ENCODE peak calls at places on chromosome 11, in six cellular contexts. One of them, this sample, is unnamed.

GRCh38 chr11:74570266-74571061 is 21.9 kb upstream of the POLD3 start:
- DNase-seq in natural killer cell: no peak
- DNase-seq in H1: peak
- DNase-seq in GM10248: peak
- DNase-seq in MCF 10A: peak
- DNase-seq in GM12865: peak
- DNase-seq in this sample: no peak

GRCh38 chr11:73143126-73143838 is 1.2 kb upstream of the FCHSD2 start:
- DNase-seq in GM10248: no peak
- DNase-seq in MCF 10A: no peak
- DNase-seq in H1: no peak
- DNase-seq in natural killer cell: no peak
- DNase-seq in GM12865: peak
- DNase-seq in this sample: no peak

GRCh38 chr11:57638811-57639320 is 10.8 kb downstream of the YPEL4 start:
- DNase-seq in GM12865: no peak
- DNase-seq in GM10248: no peak
- DNase-seq in H1: no peak
- DNase-seq in natural killer cell: no peak
- DNase-seq in MCF 10A: no peak
- DNase-seq in this sample: no peak

GRCh38 chr11:104015649-104016415 is 20.6 kb upstream of the DDI1 start:
- DNase-seq in H1: no peak
- DNase-seq in GM12865: peak
- DNase-seq in MCF 10A: no peak
- DNase-seq in GM10248: peak
- DNase-seq in natural killer cell: no peak
- DNase-seq in this sample: no peak

GRCh38 chr11:78161937-78162336 is 22.5 kb upstream of the ALG8 start:
- DNase-seq in GM10248: no peak
- DNase-seq in H1: no peak
- DNase-seq in GM12865: no peak
- DNase-seq in MCF 10A: no peak
- DNase-seq in natural killer cell: no peak
- DNase-seq in this sample: no peak

GRCh38 chr11:133064152-133064877 is 468.0 kb downstream of the OPCML start:
- DNase-seq in H1: peak
- DNase-seq in MCF 10A: no peak
- DNase-seq in GM12865: no peak
- DNase-seq in GM10248: peak
- DNase-seq in natural killer cell: no peak
- DNase-seq in this sample: peak

GRCh38 chr11:44305643-44306468 is 4.1 kb downstream of the ALX4 start:
- DNase-seq in GM12865: peak
- DNase-seq in MCF 10A: no peak
- DNase-seq in H1: peak
- DNase-seq in GM10248: peak
- DNase-seq in natural killer cell: no peak
- DNase-seq in this sample: no peak

GRCh38 chr11:14193644-14194043 is 165.3 kb downstream of the RRAS2 start:
- DNase-seq in GM12865: no peak
- DNase-seq in MCF 10A: no peak
- DNase-seq in natural killer cell: no peak
- DNase-seq in GM10248: no peak
- DNase-seq in H1: no peak
- DNase-seq in this sample: no peak

GRCh38 chr11:65291613-65292012 is 23.1 kb upstream of the CDC42EP2 start:
- DNase-seq in natural killer cell: no peak
- DNase-seq in GM10248: no peak
- DNase-seq in H1: no peak
- DNase-seq in GM12865: no peak
- DNase-seq in MCF 10A: peak
- DNase-seq in this sample: no peak

GRCh38 chr11:114291381-114291780 is 4.8 kb upstream of the NNMT start:
- DNase-seq in MCF 10A: peak
- DNase-seq in GM10248: no peak
- DNase-seq in natural killer cell: no peak
- DNase-seq in GM12865: no peak
- DNase-seq in H1: no peak
- DNase-seq in this sample: no peak

GRCh38 chr11:4068962-4069361 is 25.6 kb upstream of the RRM1 start:
- DNase-seq in GM10248: no peak
- DNase-seq in GM12865: no peak
- DNase-seq in MCF 10A: no peak
- DNase-seq in natural killer cell: no peak
- DNase-seq in H1: no peak
- DNase-seq in this sample: no peak

GRCh38 chr11:134503596-134503995 is 91.6 kb upstream of the B3GAT1 start:
- DNase-seq in natural killer cell: no peak
- DNase-seq in GM10248: no peak
- DNase-seq in H1: no peak
- DNase-seq in MCF 10A: no peak
- DNase-seq in GM12865: no peak
- DNase-seq in this sample: no peak

GRCh38 chr11:10628506-10629236 is 60.2 kb upstream of the LYVE1 start:
- DNase-seq in MCF 10A: no peak
- DNase-seq in GM12865: peak
- DNase-seq in natural killer cell: no peak
- DNase-seq in GM10248: peak
- DNase-seq in H1: peak
- DNase-seq in this sample: no peak

GRCh38 chr11:127273593-127274327 is 273.2 kb upstream of the KIRREL3 start:
- DNase-seq in H1: no peak
- DNase-seq in natural killer cell: no peak
- DNase-seq in GM10248: no peak
- DNase-seq in GM12865: no peak
- DNase-seq in MCF 10A: peak
- DNase-seq in this sample: no peak

GRCh38 chr11:77026743-77027142 is 7.5 kb upstream of the B3GNT6 start:
- DNase-seq in GM12865: no peak
- DNase-seq in natural killer cell: no peak
- DNase-seq in H1: no peak
- DNase-seq in MCF 10A: no peak
- DNase-seq in GM10248: no peak
- DNase-seq in this sample: no peak

GRCh38 chr11:33068611-33069340 is 29.4 kb downstream of the TCP11L1 start:
- DNase-seq in MCF 10A: no peak
- DNase-seq in natural killer cell: no peak
- DNase-seq in H1: no peak
- DNase-seq in GM10248: no peak
- DNase-seq in GM12865: no peak
- DNase-seq in this sample: no peak

GRCh38 chr11:91927448-91927847 is 297.2 kb upstream of the FAT3 start:
- DNase-seq in natural killer cell: no peak
- DNase-seq in GM12865: no peak
- DNase-seq in H1: no peak
- DNase-seq in MCF 10A: no peak
- DNase-seq in GM10248: no peak
- DNase-seq in this sample: no peak

GRCh38 chr11:63937713-63938480 is 905 bp upstream of the NAA40 start:
- DNase-seq in GM12865: peak
- DNase-seq in GM10248: no peak
- DNase-seq in MCF 10A: peak
- DNase-seq in H1: peak
- DNase-seq in natural killer cell: no peak
- DNase-seq in this sample: no peak

GRCh38 chr11:73240190-73240781 is 22.2 kb downstream of the P2RY2 start:
- DNase-seq in GM12865: no peak
- DNase-seq in natural killer cell: no peak
- DNase-seq in GM10248: no peak
- DNase-seq in H1: no peak
- DNase-seq in MCF 10A: peak
- DNase-seq in this sample: no peak

GRCh38 chr11:18527512-18527911 is 770 bp upstream of the TSG101 start:
- DNase-seq in GM10248: no peak
- DNase-seq in GM12865: peak
- DNase-seq in natural killer cell: no peak
- DNase-seq in H1: no peak
- DNase-seq in MCF 10A: peak
- DNase-seq in this sample: no peak

GRCh38 chr11:35907648-35908431 is 36.0 kb upstream of the LDLRAD3 start:
- DNase-seq in GM10248: peak
- DNase-seq in GM12865: peak
- DNase-seq in MCF 10A: peak
- DNase-seq in H1: no peak
- DNase-seq in natural killer cell: no peak
- DNase-seq in this sample: no peak

GRCh38 chr11:125372088-125372487 is 124.0 kb downstream of the FEZ1 start:
- DNase-seq in natural killer cell: no peak
- DNase-seq in MCF 10A: no peak
- DNase-seq in GM10248: no peak
- DNase-seq in H1: peak
- DNase-seq in GM12865: no peak
- DNase-seq in this sample: no peak

GRCh38 chr11:2269601-2270321 is 627 bp downstream of the ASCL2 start:
- DNase-seq in GM10248: no peak
- DNase-seq in MCF 10A: no peak
- DNase-seq in H1: peak
- DNase-seq in natural killer cell: peak
- DNase-seq in GM12865: no peak
- DNase-seq in this sample: peak
- TF ChIP-seq CTCF in GM10248: no peak
- TF ChIP-seq CTCF in MCF 10A: no peak
- TF ChIP-seq CTCF in H1: no peak
- TF ChIP-seq CTCF in natural killer cell: peak
- TF ChIP-seq CTCF in GM12865: no peak
- TF ChIP-seq CTCF in this sample: peak

DNA sequence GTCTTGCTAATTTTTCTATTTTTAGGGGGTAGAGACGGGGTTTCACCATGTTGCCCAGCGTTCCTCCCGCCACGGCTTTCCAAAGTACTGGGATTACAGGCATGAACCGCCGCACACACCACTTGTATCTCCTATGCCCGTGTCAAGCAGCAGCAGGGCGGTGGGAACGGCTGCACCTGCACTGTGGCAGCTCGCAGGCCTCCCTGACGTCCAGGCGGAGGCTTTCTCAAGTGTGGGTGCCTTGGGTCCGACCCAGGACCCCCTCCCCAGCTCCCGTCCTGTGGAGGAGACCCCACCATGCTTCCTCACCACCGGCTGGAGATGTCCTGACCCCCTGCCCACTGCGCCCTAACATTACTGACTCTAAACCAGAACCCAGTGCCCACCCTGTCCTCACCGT is 25.7 kb downstream of the TSPAN4 start:
- DNase-seq in H1: no peak
- DNase-seq in GM10248: no peak
- DNase-seq in GM12865: no peak
- DNase-seq in MCF 10A: no peak
- DNase-seq in natural killer cell: no peak
- DNase-seq in this sample: no peak
- TF ChIP-seq CTCF in H1: no peak
- TF ChIP-seq CTCF in GM10248: no peak
- TF ChIP-seq CTCF in GM12865: no peak
- TF ChIP-seq CTCF in MCF 10A: no peak
- TF ChIP-seq CTCF in natural killer cell: no peak
- TF ChIP-seq CTCF in this sample: no peak

DNA sequence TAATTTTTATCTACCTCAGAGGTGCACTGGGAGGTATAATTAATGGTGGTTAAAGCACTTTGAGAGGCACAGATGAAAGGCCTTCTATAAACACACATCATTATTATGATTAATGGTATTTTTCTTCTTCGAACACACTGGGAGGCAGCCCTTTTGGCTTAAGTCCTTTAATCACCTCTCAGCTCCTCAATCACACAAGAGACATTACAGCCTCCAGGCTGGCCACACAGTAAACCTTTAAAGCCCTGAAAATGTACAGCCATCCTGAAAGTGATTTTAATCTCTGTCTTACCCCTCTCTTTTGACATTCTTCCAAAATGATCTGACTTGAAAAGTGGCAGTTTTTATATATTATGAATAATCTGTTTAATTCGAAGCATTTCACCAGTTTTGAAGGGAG is 54.3 kb upstream of the VSTM5 start:
- DNase-seq in GM12865: no peak
- DNase-seq in H1: no peak
- DNase-seq in natural killer cell: no peak
- DNase-seq in GM10248: no peak
- DNase-seq in MCF 10A: no peak
- DNase-seq in this sample: no peak
- TF ChIP-seq CTCF in GM12865: no peak
- TF ChIP-seq CTCF in H1: no peak
- TF ChIP-seq CTCF in natural killer cell: no peak
- TF ChIP-seq CTCF in GM10248: no peak
- TF ChIP-seq CTCF in MCF 10A: no peak
- TF ChIP-seq CTCF in this sample: no peak

GRCh38 chr11:128690746-128691091 is 3.2 kb upstream of the FLI1 start:
- DNase-seq in natural killer cell: no peak
- DNase-seq in GM10248: no peak
- DNase-seq in MCF 10A: no peak
- DNase-seq in GM12865: no peak
- DNase-seq in H1: no peak
- DNase-seq in this sample: no peak

GRCh38 chr11:128689946-128690745 is 3.7 kb upstream of the FLI1 start:
- DNase-seq in H1: peak
- DNase-seq in GM12865: no peak
- DNase-seq in natural killer cell: no peak
- DNase-seq in MCF 10A: no peak
- DNase-seq in GM10248: no peak
- DNase-seq in this sample: no peak

GRCh38 chr11:128689586-128689945 is 4.3 kb upstream of the FLI1 start:
- DNase-seq in MCF 10A: no peak
- DNase-seq in GM12865: no peak
- DNase-seq in H1: peak
- DNase-seq in GM10248: no peak
- DNase-seq in natural killer cell: no peak
- DNase-seq in this sample: no peak

GRCh38 chr11:128692750-128693578 is 908 bp upstream of the FLI1 start:
- DNase-seq in GM10248: peak
- DNase-seq in H1: peak
- DNase-seq in natural killer cell: peak
- DNase-seq in GM12865: peak
- DNase-seq in MCF 10A: peak
- DNase-seq in this sample: no peak

DNA sequence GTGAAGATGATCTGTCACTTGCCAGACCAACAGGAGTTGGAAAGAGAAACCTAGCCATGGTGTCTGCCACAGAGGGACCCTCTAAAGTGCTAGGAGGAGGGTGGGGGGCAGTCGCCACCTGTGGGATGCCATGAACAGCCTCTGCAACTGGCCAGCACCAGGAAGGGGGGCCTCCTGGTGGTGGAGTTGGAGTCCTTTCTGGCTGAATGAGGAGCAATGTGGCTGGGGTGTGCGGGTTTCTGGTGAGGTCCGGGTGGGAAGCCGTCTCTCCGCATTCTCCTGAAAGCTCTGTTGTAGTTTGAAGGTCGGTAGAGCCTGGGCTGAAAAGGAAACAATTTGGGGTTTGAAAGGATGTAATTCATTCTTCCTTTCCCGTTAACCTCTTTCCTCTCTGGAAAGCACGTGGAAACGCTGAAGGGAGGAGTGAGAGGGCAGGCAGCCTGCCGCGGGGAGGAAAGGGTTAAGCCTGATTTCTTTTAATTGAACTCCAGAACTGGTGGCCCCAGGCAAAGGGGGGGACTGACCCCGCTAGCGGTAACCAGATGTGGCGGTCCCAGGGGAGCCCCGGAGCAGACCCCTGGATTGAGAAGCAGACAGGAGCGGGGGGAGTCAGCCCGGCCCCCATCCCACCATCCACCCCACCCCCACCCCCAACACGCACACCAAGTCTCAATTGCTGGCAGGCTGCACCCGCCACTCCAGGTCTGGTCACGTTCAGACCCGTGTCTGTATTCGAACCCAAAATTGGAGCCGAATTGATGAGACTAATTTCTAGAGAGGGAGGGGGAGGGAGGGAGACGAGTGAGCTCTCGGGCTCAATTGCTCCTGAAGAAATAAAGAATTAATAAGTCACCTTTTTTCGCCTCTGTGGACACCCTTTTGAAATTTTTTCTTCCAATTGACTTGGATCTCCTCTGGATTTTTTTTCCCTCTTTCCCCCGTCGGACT is 1.8 kb upstream of the FLI1 start:
- DNase-seq in MCF 10A: no peak
- DNase-seq in GM12865: no peak
- DNase-seq in GM10248: peak
- DNase-seq in H1: peak
- DNase-seq in natural killer cell: no peak
- DNase-seq in this sample: no peak
- TF ChIP-seq CTCF in MCF 10A: no peak
- TF ChIP-seq CTCF in GM12865: no peak
- TF ChIP-seq CTCF in GM10248: no peak
- TF ChIP-seq CTCF in H1: peak
- TF ChIP-seq CTCF in natural killer cell: no peak
- TF ChIP-seq CTCF in this sample: peak

This sample was measured in progenitor cell of endocrine pancreas.